ENCODE peak calls at places on chromosomes 12 and 14, in four cellular contexts. T, Z, N and M are unnamed samples. For H3K79me1, the result is how much of the 10 kb centered on the place peaks cover.

GRCh38 chr14:21149641-21150367 is 6.1 kb downstream of the OR5AU1 start:
- DNase-seq in T (no peak), Z (no peak), N (no peak), M (no peak)

GRCh38 chr14:94180655-94181271 is 6.6 kb downstream of the PPP4R4 start:
- DNase-seq in T (peak), Z (no peak), N (no peak), M (peak)

GRCh38 chr12:52054838-52055741 is 3.8 kb downstream of the NR4A1 start:
- DNase-seq in T (peak), Z (no peak), N (no peak), M (no peak)

GRCh38 chr12:51011960-51012359 is 14.2 kb downstream of the SLC11A2 start:
- DNase-seq in T (no peak), Z (no peak), N (no peak), M (no peak)

GRCh38 chr14:92866181-92866752 is 56.7 kb upstream of the CHGA start:
- DNase-seq in T (peak), Z (no peak), N (no peak), M (no peak)

GRCh38 chr12:30870491-30871265 is 55.9 kb upstream of the TSPAN11 start:
- DNase-seq in T (no peak), Z (peak), N (no peak), M (no peak)

GRCh38 chr14:94132285-94132887 is 3.0 kb upstream of the IFI27L2 start:
- DNase-seq in T (peak), Z (peak), N (peak), M (peak)

GRCh38 chr14:86035882-86036281 is 505.9 kb downstream of the FLRT2 start:
- DNase-seq in T (no peak), Z (peak), N (peak), M (peak)

GRCh38 chr12:122155705-122156104 is 18.3 kb downstream of the IL31 start:
- DNase-seq in T (no peak), Z (no peak), N (no peak), M (peak)

GRCh38 chr12:86772688-86773087 is 516.5 kb upstream of the MGAT4C start:
- DNase-seq in T (peak), Z (no peak), N (no peak), M (peak)

GRCh38 chr14:34775922-34776321 is 61.5 kb upstream of the CFL2 start:
- DNase-seq in T (no peak), Z (no peak), N (no peak), M (no peak)

GRCh38 chr12:29304388-29304787 is 76.6 kb downstream of the ERGIC2 start:
- DNase-seq in T (no peak), Z (no peak), N (no peak), M (no peak)

GRCh38 chr14:40618225-40618898 is 988.3 kb upstream of the LRFN5 start:
- DNase-seq in T (no peak), Z (no peak), N (no peak), M (no peak)

DNA sequence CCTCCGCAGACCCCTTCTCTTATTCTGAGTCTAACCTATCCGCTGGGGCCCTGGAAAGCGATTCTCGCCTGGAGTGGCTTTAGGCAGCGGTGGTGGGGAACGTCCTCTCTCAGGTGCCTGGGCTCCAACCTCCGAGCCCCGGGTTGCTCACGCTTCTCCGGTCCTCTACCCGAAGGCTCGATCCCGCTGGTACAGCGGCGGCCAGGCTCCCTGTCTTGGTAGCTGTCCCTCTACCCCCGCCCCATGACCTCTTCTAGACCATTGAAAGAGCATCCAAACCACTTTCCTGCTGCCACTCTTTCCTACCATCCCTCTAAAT is 510 bp upstream of the HEBP1 start:
- DNase-seq in T (no peak), Z (no peak), N (no peak), M (peak)
- H2BK15ac ChIP-seq in T (peak), Z (no peak), N (no peak), M (no peak)

DNA sequence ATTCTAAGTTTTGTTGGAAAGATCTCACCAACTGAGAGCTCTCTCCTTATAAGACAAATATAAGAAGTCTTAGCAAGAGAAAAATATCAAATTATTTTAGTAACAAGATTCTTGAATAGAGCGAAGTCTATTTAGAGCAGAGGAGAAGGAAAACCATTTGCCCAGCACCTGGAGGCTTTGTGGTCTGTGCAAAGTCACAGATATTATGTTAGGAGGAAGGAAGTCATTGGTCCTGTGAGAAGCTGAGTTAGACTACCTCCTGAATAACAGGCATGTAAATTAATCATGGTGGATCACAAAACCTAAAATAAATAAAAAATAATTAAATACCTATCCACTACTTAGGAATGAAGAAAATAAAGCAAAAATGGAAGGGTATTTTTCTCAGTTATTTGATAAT is 38.4 kb upstream of the ATXN7L3B start:
- DNase-seq in T (no peak), Z (no peak), N (no peak), M (no peak)
- H4K5ac ChIP-seq in T (no peak), Z (no peak), N (no peak), M (no peak)

GRCh38 chr14:64950889-64951288 is 8.3 kb upstream of the GPX2 start:
- DNase-seq in T (no peak), Z (no peak), N (no peak), M (no peak)

GRCh38 chr14:64952598-64953309 is 10.2 kb upstream of the GPX2 start:
- DNase-seq in T (no peak), Z (no peak), N (no peak), M (peak)

GRCh38 chr14:64953310-64953654 is 10.7 kb upstream of the GPX2 start:
- DNase-seq in T (no peak), Z (no peak), N (no peak), M (no peak)

GRCh38 chr14:64951724-64952123 is 9.2 kb upstream of the GPX2 start:
- DNase-seq in T (no peak), Z (no peak), N (no peak), M (no peak)

GRCh38 chr14:64951291-64951690 is 8.7 kb upstream of the GPX2 start:
- DNase-seq in T (no peak), Z (no peak), N (no peak), M (no peak)
- H3K79me1 ChIP-seq in T (under half), Z (under half), N (under half), M (under half)

GRCh38 chr12:53752192-53752601 is 418 bp upstream of the CISTR start:
- DNase-seq in T (no peak), Z (no peak), N (no peak), M (no peak)
- H2BK15ac ChIP-seq in T (no peak), Z (no peak), N (peak), M (no peak)

GRCh38 chr12:32964981-32965585 is 68.5 kb upstream of the PKP2 start:
- DNase-seq in T (no peak), Z (no peak), N (no peak), M (no peak)
- H4K5ac ChIP-seq in T (no peak), Z (no peak), N (no peak), M (no peak)

DNA sequence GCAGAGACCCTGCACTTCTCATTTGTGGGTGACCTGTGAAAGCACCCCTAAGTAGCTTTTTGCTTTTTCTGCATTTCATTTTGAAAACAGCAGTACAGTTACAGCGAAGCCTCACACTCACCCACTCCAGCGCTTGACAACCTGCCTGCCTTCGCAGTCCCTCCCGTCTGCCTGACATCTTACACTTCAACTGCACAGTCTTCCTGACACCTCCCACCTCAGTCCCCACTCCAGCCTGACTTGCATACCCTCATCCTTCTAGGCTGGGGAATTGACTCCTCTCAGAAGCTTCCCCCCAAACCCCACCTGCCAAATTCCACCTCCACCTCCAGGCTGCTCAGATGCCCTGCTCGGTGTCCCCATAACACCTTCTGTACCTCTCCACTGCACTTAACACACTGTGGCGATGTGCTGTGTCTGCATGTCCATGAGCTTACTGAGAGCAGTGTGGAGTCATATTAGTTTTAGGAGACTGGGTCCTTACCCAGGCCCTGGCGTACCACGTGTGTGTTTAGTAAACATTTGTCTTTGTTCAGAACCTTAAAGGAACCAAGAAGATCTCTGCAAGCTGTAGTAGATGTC is 159.4 kb downstream of the PRKCH start:
- DNase-seq in T (no peak), Z (no peak), N (no peak), M (no peak)
- H3K79me1 ChIP-seq in T (under half), Z (under half), N (under half), M (under half)